ENCODE peak calls at places on chromosomes 1 and 21, in six cellular contexts. One of them, this sample, is unnamed.
A peak's percentile ranks its signal among the peaks of the same experiment; 100 is the strongest.

GRCh38 chr1:236522937-236523703 is 662 bp upstream of the LGALS8 start:
- DNase-seq in suprapubic skin: no peak
- DNase-seq in ovary: peak; percentile 57
- DNase-seq in cardiac muscle cell: no peak
- DNase-seq in fibroblast of lung: no peak
- DNase-seq in endothelial cell of umbilical vein: peak; percentile 21
- DNase-seq in this sample: no peak

GRCh38 chr1:244918422-244919319 is 54.3 kb upstream of the HNRNPU start:
- DNase-seq in endothelial cell of umbilical vein: peak; percentile 38
- DNase-seq in fibroblast of lung: no peak
- DNase-seq in cardiac muscle cell: peak; percentile 41
- DNase-seq in suprapubic skin: no peak
- DNase-seq in ovary: peak; percentile 31
- DNase-seq in this sample: no peak

GRCh38 chr1:93865253-93865652 is 13.8 kb downstream of the DNTTIP2 start:
- DNase-seq in endothelial cell of umbilical vein: no peak
- DNase-seq in fibroblast of lung: no peak
- DNase-seq in suprapubic skin: no peak
- DNase-seq in cardiac muscle cell: no peak
- DNase-seq in ovary: no peak
- DNase-seq in this sample: no peak

GRCh38 chr21:17053321-17053720 is 459.5 kb upstream of the CXADR start:
- DNase-seq in fibroblast of lung: no peak
- DNase-seq in suprapubic skin: no peak
- DNase-seq in ovary: no peak
- DNase-seq in cardiac muscle cell: no peak
- DNase-seq in endothelial cell of umbilical vein: peak; percentile 71
- DNase-seq in this sample: no peak

GRCh38 chr1:64100791-64101190 is 102.6 kb upstream of the UBE2U start:
- DNase-seq in endothelial cell of umbilical vein: no peak
- DNase-seq in fibroblast of lung: peak; percentile 70
- DNase-seq in cardiac muscle cell: no peak
- DNase-seq in ovary: no peak
- DNase-seq in suprapubic skin: no peak
- DNase-seq in this sample: no peak

GRCh38 chr1:24805534-24806301 is 60.5 kb downstream of the CLIC4 start:
- DNase-seq in ovary: no peak
- DNase-seq in fibroblast of lung: peak; percentile 75
- DNase-seq in endothelial cell of umbilical vein: peak; percentile 95
- DNase-seq in suprapubic skin: no peak
- DNase-seq in cardiac muscle cell: no peak
- DNase-seq in this sample: no peak

GRCh38 chr1:54876814-54877213 is 10.2 kb downstream of the DHCR24 start:
- DNase-seq in cardiac muscle cell: no peak
- DNase-seq in ovary: no peak
- DNase-seq in endothelial cell of umbilical vein: no peak
- DNase-seq in fibroblast of lung: no peak
- DNase-seq in suprapubic skin: no peak
- DNase-seq in this sample: no peak

GRCh38 chr1:156268336-156268735 is 14.3 kb downstream of the SMG5 start:
- DNase-seq in ovary: no peak
- DNase-seq in endothelial cell of umbilical vein: no peak
- DNase-seq in fibroblast of lung: no peak
- DNase-seq in suprapubic skin: no peak
- DNase-seq in cardiac muscle cell: no peak
- DNase-seq in this sample: no peak

GRCh38 chr1:94160811-94161210 is 39.9 kb upstream of the ABCA4 start:
- DNase-seq in ovary: no peak
- DNase-seq in fibroblast of lung: peak; percentile 59
- DNase-seq in cardiac muscle cell: no peak
- DNase-seq in suprapubic skin: no peak
- DNase-seq in endothelial cell of umbilical vein: peak; percentile 76
- DNase-seq in this sample: no peak

GRCh38 chr21:40835179-40835694 is 11.7 kb downstream of the DSCAM start:
- DNase-seq in suprapubic skin: no peak
- DNase-seq in fibroblast of lung: no peak
- DNase-seq in endothelial cell of umbilical vein: no peak
- DNase-seq in cardiac muscle cell: no peak
- DNase-seq in ovary: no peak
- DNase-seq in this sample: no peak

GRCh38 chr1:156959414-156959813 is 39.0 kb downstream of the LRRC71 start:
- DNase-seq in fibroblast of lung: peak; percentile 84
- DNase-seq in cardiac muscle cell: peak; percentile 70
- DNase-seq in endothelial cell of umbilical vein: peak; percentile 35
- DNase-seq in suprapubic skin: no peak
- DNase-seq in ovary: no peak
- DNase-seq in this sample: no peak

GRCh38 chr1:2934173-2934540 is 87.1 kb upstream of the ACTRT2 start:
- DNase-seq in endothelial cell of umbilical vein: no peak
- DNase-seq in fibroblast of lung: no peak
- DNase-seq in ovary: no peak
- DNase-seq in cardiac muscle cell: no peak
- DNase-seq in suprapubic skin: no peak
- DNase-seq in this sample: no peak

GRCh38 chr1:207858806-207859205 is 52.1 kb downstream of the CD34 start:
- DNase-seq in endothelial cell of umbilical vein: peak; percentile 27
- DNase-seq in suprapubic skin: no peak
- DNase-seq in cardiac muscle cell: no peak
- DNase-seq in fibroblast of lung: no peak
- DNase-seq in ovary: no peak
- DNase-seq in this sample: no peak

GRCh38 chr1:198492872-198493271 is 47.6 kb downstream of the ATP6V1G3 start:
- DNase-seq in suprapubic skin: no peak
- DNase-seq in ovary: no peak
- DNase-seq in fibroblast of lung: peak; percentile 68
- DNase-seq in endothelial cell of umbilical vein: no peak
- DNase-seq in cardiac muscle cell: no peak
- DNase-seq in this sample: no peak

GRCh38 chr1:229693124-229693523 is 67.1 kb downstream of the URB2 start:
- DNase-seq in cardiac muscle cell: no peak
- DNase-seq in endothelial cell of umbilical vein: no peak
- DNase-seq in suprapubic skin: no peak
- DNase-seq in fibroblast of lung: no peak
- DNase-seq in ovary: no peak
- DNase-seq in this sample: no peak

GRCh38 chr1:8154621-8155052 is 128.5 kb upstream of the ERRFI1 start:
- DNase-seq in ovary: no peak
- DNase-seq in cardiac muscle cell: peak; percentile 27
- DNase-seq in fibroblast of lung: peak; percentile 68
- DNase-seq in suprapubic skin: no peak
- DNase-seq in endothelial cell of umbilical vein: no peak
- DNase-seq in this sample: no peak

GRCh38 chr1:55054396-55054795 is 15.0 kb downstream of the PCSK9 start:
- DNase-seq in fibroblast of lung: no peak
- DNase-seq in cardiac muscle cell: no peak
- DNase-seq in suprapubic skin: peak; percentile 30
- DNase-seq in ovary: no peak
- DNase-seq in endothelial cell of umbilical vein: no peak
- DNase-seq in this sample: peak; percentile 45

GRCh38 chr1:910881-911721 is 12.6 kb upstream of the SAMD11 start:
- DNase-seq in cardiac muscle cell: no peak
- DNase-seq in ovary: peak; percentile 13
- DNase-seq in suprapubic skin: peak; percentile 53
- DNase-seq in endothelial cell of umbilical vein: no peak
- DNase-seq in fibroblast of lung: no peak
- DNase-seq in this sample: no peak

GRCh38 chr1:93016171-93016570 is 54.9 kb upstream of the DIPK1A start:
- DNase-seq in suprapubic skin: no peak
- DNase-seq in ovary: no peak
- DNase-seq in endothelial cell of umbilical vein: no peak
- DNase-seq in fibroblast of lung: peak; percentile 41
- DNase-seq in cardiac muscle cell: no peak
- DNase-seq in this sample: no peak

GRCh38 chr1:211697356-211697755 is 21.9 kb upstream of the NEK2 start:
- DNase-seq in cardiac muscle cell: no peak
- DNase-seq in ovary: no peak
- DNase-seq in fibroblast of lung: no peak
- DNase-seq in endothelial cell of umbilical vein: no peak
- DNase-seq in suprapubic skin: no peak
- DNase-seq in this sample: no peak

GRCh38 chr1:64898107-64898861 is 68.1 kb downstream of the JAK1 start:
- DNase-seq in cardiac muscle cell: peak; percentile 31
- DNase-seq in ovary: peak; percentile 77
- DNase-seq in fibroblast of lung: peak; percentile 92
- DNase-seq in suprapubic skin: peak; percentile 90
- DNase-seq in endothelial cell of umbilical vein: peak; percentile 98
- DNase-seq in this sample: peak; percentile 92

GRCh38 chr1:174812656-174813055 is 187.1 kb upstream of the CACYBP start:
- DNase-seq in endothelial cell of umbilical vein: no peak
- DNase-seq in suprapubic skin: no peak
- DNase-seq in cardiac muscle cell: no peak
- DNase-seq in ovary: no peak
- DNase-seq in fibroblast of lung: peak; percentile 3
- DNase-seq in this sample: no peak

GRCh38 chr1:79885101-79885500 is 878.6 kb upstream of the ADGRL4 start:
- DNase-seq in ovary: no peak
- DNase-seq in suprapubic skin: no peak
- DNase-seq in fibroblast of lung: no peak
- DNase-seq in cardiac muscle cell: no peak
- DNase-seq in endothelial cell of umbilical vein: no peak
- DNase-seq in this sample: no peak

GRCh38 chr1:34866762-34867109 is 7.2 kb upstream of the SMIM12 start:
- DNase-seq in suprapubic skin: no peak
- DNase-seq in ovary: no peak
- DNase-seq in cardiac muscle cell: no peak
- DNase-seq in endothelial cell of umbilical vein: no peak
- DNase-seq in fibroblast of lung: no peak
- DNase-seq in this sample: no peak

GRCh38 chr1:246492611-246493245 is 14.4 kb downstream of the SMYD3 start:
- DNase-seq in suprapubic skin: no peak
- DNase-seq in cardiac muscle cell: peak; percentile 87
- DNase-seq in fibroblast of lung: peak; percentile 83
- DNase-seq in endothelial cell of umbilical vein: peak; percentile 78
- DNase-seq in ovary: peak; percentile 71
- DNase-seq in this sample: no peak

GRCh38 chr21:38787461-38788274 is 18.1 kb upstream of the ETS2 start:
- DNase-seq in cardiac muscle cell: no peak
- DNase-seq in ovary: no peak
- DNase-seq in suprapubic skin: no peak
- DNase-seq in endothelial cell of umbilical vein: no peak
- DNase-seq in fibroblast of lung: peak; percentile 58
- DNase-seq in this sample: no peak

GRCh38 chr1:38331496-38332210 is 285.1 kb upstream of the POU3F1 start:
- DNase-seq in cardiac muscle cell: no peak
- DNase-seq in fibroblast of lung: no peak
- DNase-seq in suprapubic skin: no peak
- DNase-seq in ovary: no peak
- DNase-seq in endothelial cell of umbilical vein: no peak
- DNase-seq in this sample: no peak

GRCh38 chr21:43961382-43961909 is 50.7 kb upstream of the TRAPPC10 start:
- DNase-seq in cardiac muscle cell: no peak
- DNase-seq in fibroblast of lung: no peak
- DNase-seq in suprapubic skin: no peak
- DNase-seq in ovary: no peak
- DNase-seq in endothelial cell of umbilical vein: no peak
- DNase-seq in this sample: no peak

GRCh38 chr1:66253330-66253921 is 280.5 kb upstream of the SGIP1 start:
- DNase-seq in fibroblast of lung: peak; percentile 82
- DNase-seq in cardiac muscle cell: peak; percentile 71
- DNase-seq in ovary: no peak
- DNase-seq in endothelial cell of umbilical vein: peak; percentile 89
- DNase-seq in suprapubic skin: no peak
- DNase-seq in this sample: no peak

GRCh38 chr1:97209381-97209780 is 487.8 kb downstream of the PTBP2 start:
- DNase-seq in cardiac muscle cell: no peak
- DNase-seq in endothelial cell of umbilical vein: no peak
- DNase-seq in fibroblast of lung: no peak
- DNase-seq in suprapubic skin: no peak
- DNase-seq in ovary: no peak
- DNase-seq in this sample: no peak

GRCh38 chr21:38988211-38989096 is 182.7 kb downstream of the ETS2 start:
- DNase-seq in suprapubic skin: peak; percentile 70
- DNase-seq in fibroblast of lung: no peak
- DNase-seq in endothelial cell of umbilical vein: no peak
- DNase-seq in cardiac muscle cell: no peak
- DNase-seq in ovary: no peak
- DNase-seq in this sample: no peak

DNA sequence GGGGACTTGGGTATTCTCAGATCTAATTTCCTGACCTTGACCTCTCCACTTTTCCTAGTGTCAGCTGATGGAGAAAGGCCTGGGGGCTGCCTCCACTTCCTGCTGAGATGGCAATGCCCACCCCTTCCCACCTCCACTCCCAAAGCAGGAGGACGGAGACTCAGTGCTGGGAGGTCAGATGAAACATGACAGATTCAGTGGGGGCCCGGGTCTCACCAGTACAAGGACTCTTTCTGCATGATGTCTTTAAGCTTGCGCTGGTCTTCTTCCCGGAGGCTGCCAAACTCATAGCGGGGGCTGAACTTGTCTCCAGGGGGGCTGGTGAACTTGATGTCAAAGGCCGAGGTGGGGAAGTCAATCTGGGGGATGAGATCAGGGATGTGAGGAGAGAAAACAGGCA is 35.6 kb upstream of the PPP1R15B start:
- DNase-seq in endothelial cell of umbilical vein: no peak
- DNase-seq in ovary: no peak
- DNase-seq in suprapubic skin: no peak
- DNase-seq in fibroblast of lung: no peak
- DNase-seq in cardiac muscle cell: no peak
- DNase-seq in this sample: no peak
- H3K27ac ChIP-seq in endothelial cell of umbilical vein: no peak overlapping the region
- H3K27ac ChIP-seq in ovary: no peak overlapping the region
- H3K27ac ChIP-seq in suprapubic skin: no peak overlapping the region
- H3K27ac ChIP-seq in fibroblast of lung: no peak overlapping the region
- H3K27ac ChIP-seq in cardiac muscle cell: peak overlapping the region; percentile 67
- H3K27ac ChIP-seq in this sample: no peak overlapping the region

GRCh38 chr1:7117599-7118281 is 332.5 kb downstream of the CAMTA1 start:
- DNase-seq in cardiac muscle cell: peak; percentile 74
- DNase-seq in suprapubic skin: no peak
- DNase-seq in endothelial cell of umbilical vein: no peak
- DNase-seq in fibroblast of lung: peak; percentile 84
- DNase-seq in ovary: no peak
- DNase-seq in this sample: no peak
- TF ChIP-seq CTCF in cardiac muscle cell: no peak
- TF ChIP-seq CTCF in suprapubic skin: no peak
- TF ChIP-seq CTCF in endothelial cell of umbilical vein: no peak
- TF ChIP-seq CTCF in fibroblast of lung: peak; percentile 46
- TF ChIP-seq CTCF in ovary: no peak
- TF ChIP-seq CTCF in this sample: no peak

GRCh38 chr1:50976111-50976889 is 6.3 kb downstream of the CDKN2C start:
- DNase-seq in cardiac muscle cell: no peak
- DNase-seq in ovary: peak; percentile 28
- DNase-seq in endothelial cell of umbilical vein: no peak
- DNase-seq in suprapubic skin: no peak
- DNase-seq in fibroblast of lung: peak; percentile 7
- DNase-seq in this sample: no peak
- H3K4me3 ChIP-seq in cardiac muscle cell: no peak overlapping the region
- H3K4me3 ChIP-seq in ovary: peak overlapping the region; percentile 83
- H3K4me3 ChIP-seq in endothelial cell of umbilical vein: peak overlapping the region; percentile 90
- H3K4me3 ChIP-seq in suprapubic skin: peak overlapping the region; percentile 86
- H3K4me3 ChIP-seq in fibroblast of lung: peak overlapping the region; percentile 75
- H3K4me3 ChIP-seq in this sample: peak overlapping the region; percentile 92

DNA sequence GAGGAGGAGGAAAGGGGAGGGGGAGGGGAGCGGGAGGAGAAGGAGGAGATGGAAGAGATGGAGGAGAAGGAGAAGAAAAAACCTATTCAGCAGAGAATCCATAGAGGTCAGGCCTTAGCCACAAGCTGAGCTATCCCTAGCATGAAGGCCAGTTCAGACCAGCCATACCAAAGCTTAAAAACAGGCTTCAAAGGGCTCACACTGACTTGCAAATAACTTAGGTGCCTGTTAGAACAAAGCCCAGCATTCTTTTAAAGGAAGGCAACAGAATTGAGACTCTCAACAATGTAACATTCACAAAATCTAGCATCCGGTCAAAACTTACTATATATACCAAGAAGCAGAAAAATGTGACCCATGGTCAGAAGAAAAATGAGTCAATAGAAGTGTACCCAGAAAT is 43.6 kb upstream of the IFFO2 start:
- DNase-seq in suprapubic skin: no peak
- DNase-seq in ovary: no peak
- DNase-seq in cardiac muscle cell: no peak
- DNase-seq in fibroblast of lung: no peak
- DNase-seq in endothelial cell of umbilical vein: no peak
- DNase-seq in this sample: no peak
- H3K27ac ChIP-seq in suprapubic skin: no peak overlapping the region
- H3K27ac ChIP-seq in ovary: no peak overlapping the region
- H3K27ac ChIP-seq in cardiac muscle cell: no peak overlapping the region
- H3K27ac ChIP-seq in fibroblast of lung: no peak overlapping the region
- H3K27ac ChIP-seq in endothelial cell of umbilical vein: no peak overlapping the region
- H3K27ac ChIP-seq in this sample: peak overlapping the region; percentile 24